ENCODE peak calls at places on chromosomes 5 and 9, in six cellular contexts. Q is PC-9; W is psoas muscle; R is stimulated activated CD4-positive, alpha-beta T cell treated with anti-CD3 and anti-CD28 coated beads, Interleukin-1b, Interleukin-23, amount 100 ng/mL, for 4 hours; P is stimulated activated CD8-positive, alpha-beta memory T cell treated with anti-CD3 and anti-CD28 coated beads, Interleukin-12 subunit alpha, Interleukin-12 subunit beta, amount 100 ng/mL, for 1 hour; L is T47D. I is an unnamed sample.

GRCh38 chr5:61910771-61911170 is 395.2 kb upstream of the KIF2A start:
- DNase-seq in Q (no peak), W (no peak), R (no peak), P (no peak), L (no peak), I (no peak)

GRCh38 chr5:144103611-144104010 is 66.8 kb downstream of the YIPF5 start:
- DNase-seq in Q (no peak), W (no peak), R (no peak), P (no peak), L (no peak), I (no peak)

GRCh38 chr9:5416962-5417361 is 20.8 kb downstream of the PLGRKT start:
- DNase-seq in Q (no peak), W (no peak), R (no peak), P (no peak), L (no peak), I (no peak)

GRCh38 chr9:116617389-116617788 is 69.7 kb upstream of the TRIM32 start:
- DNase-seq in Q (no peak), W (no peak), R (no peak), P (no peak), L (no peak), I (no peak)

GRCh38 chr5:95960802-95961616 is 642 bp downstream of the ELL2 start:
- DNase-seq in Q (peak; percentile 60), W (peak; percentile 92), R (peak; percentile 55), P (peak; percentile 56), L (peak; percentile 86), I (peak; percentile 91)

GRCh38 chr5:24646915-24647314 is 2.1 kb upstream of the CDH10 start:
- DNase-seq in Q (no peak), W (no peak), R (no peak), P (no peak), L (peak; percentile 31), I (no peak)

GRCh38 chr9:128323192-128323730 is 622 bp downstream of the COQ4 start:
- DNase-seq in Q (no peak), W (no peak), R (no peak), P (no peak), L (no peak), I (no peak)

GRCh38 chr5:140043508-140043872 is 391 bp upstream of the NRG2 start:
- DNase-seq in Q (no peak), W (no peak), R (no peak), P (no peak), L (no peak), I (no peak)

GRCh38 chr5:1661311-1661710 is 137.6 kb upstream of the LPCAT1 start:
- DNase-seq in Q (no peak), W (peak; percentile 40), R (no peak), P (no peak), L (no peak), I (peak; percentile 41)

GRCh38 chr9:37220971-37221370 is 100.6 kb downstream of the ZCCHC7 start:
- DNase-seq in Q (no peak), W (no peak), R (no peak), P (no peak), L (no peak), I (no peak)

GRCh38 chr9:120711841-120712538 is 2.3 kb downstream of the MEGF9 start:
- DNase-seq in Q (no peak), W (no peak), R (no peak), P (no peak), L (peak; percentile 24), I (no peak)

GRCh38 chr5:173891367-173891766 is 3.2 kb downstream of the CPEB4 start:
- DNase-seq in Q (no peak), W (no peak), R (no peak), P (no peak), L (no peak), I (no peak)

GRCh38 chr5:42858709-42859108 is 47.0 kb upstream of the SELENOP start:
- DNase-seq in Q (no peak), W (no peak), R (no peak), P (no peak), L (peak; percentile 49), I (no peak)

GRCh38 chr5:115068239-115069086 is 101.2 kb downstream of the TRIM36 start:
- DNase-seq in Q (peak; percentile 85), W (no peak), R (peak; percentile 4), P (no peak), L (peak; percentile 59), I (no peak)

GRCh38 chr5:93600409-93601052 is 17.5 kb downstream of the NR2F1 start:
- DNase-seq in Q (no peak), W (no peak), R (no peak), P (no peak), L (peak; percentile 47), I (no peak)

GRCh38 chr5:21862986-21863385 is 990.2 kb downstream of the CDH12 start:
- DNase-seq in Q (no peak), W (no peak), R (no peak), P (no peak), L (no peak), I (no peak)

GRCh38 chr9:87337335-87338074 is 160.2 kb upstream of the DAPK1 start:
- DNase-seq in Q (peak; percentile 71), W (no peak), R (no peak), P (no peak), L (peak; percentile 28), I (peak; percentile 85)

GRCh38 chr5:126849101-126849678 is 72.3 kb downstream of the LMNB1 start:
- DNase-seq in Q (no peak), W (no peak), R (no peak), P (no peak), L (no peak), I (no peak)